ENCODE peak calls at places on chromosome 7, in six cellular contexts. One of them, this sample, is unnamed.

GRCh38 chr7:75716992-75717626 is 21.6 kb downstream of the HIP1 start:
- DNase-seq in left lung: no peak
- DNase-seq in brain microvascular endothelial cell: peak; percentile 42
- DNase-seq in pancreas: no peak
- DNase-seq in upper lobe of right lung: no peak
- DNase-seq in aorta: peak; percentile 42
- DNase-seq in this sample: no peak

GRCh38 chr7:150631084-150631824 is 931 bp downstream of the GIMAP6 start:
- DNase-seq in left lung: no peak
- DNase-seq in brain microvascular endothelial cell: no peak
- DNase-seq in pancreas: no peak
- DNase-seq in upper lobe of right lung: no peak
- DNase-seq in aorta: no peak
- DNase-seq in this sample: no peak

GRCh38 chr7:112038353-112038752 is 167.8 kb downstream of the DOCK4 start:
- DNase-seq in left lung: no peak
- DNase-seq in brain microvascular endothelial cell: no peak
- DNase-seq in pancreas: no peak
- DNase-seq in upper lobe of right lung: no peak
- DNase-seq in aorta: no peak
- DNase-seq in this sample: no peak

GRCh38 chr7:106384373-106384772 is 99.6 kb upstream of the NAMPT start:
- DNase-seq in left lung: no peak
- DNase-seq in brain microvascular endothelial cell: no peak
- DNase-seq in pancreas: no peak
- DNase-seq in upper lobe of right lung: no peak
- DNase-seq in aorta: no peak
- DNase-seq in this sample: no peak

GRCh38 chr7:108134486-108134885 is 4.3 kb upstream of the LAMB4 start:
- DNase-seq in left lung: no peak
- DNase-seq in brain microvascular endothelial cell: no peak
- DNase-seq in pancreas: no peak
- DNase-seq in upper lobe of right lung: no peak
- DNase-seq in aorta: no peak
- DNase-seq in this sample: no peak

GRCh38 chr7:114173170-114173569 is 241.4 kb upstream of the FOXP2 start:
- DNase-seq in left lung: no peak
- DNase-seq in brain microvascular endothelial cell: no peak
- DNase-seq in pancreas: no peak
- DNase-seq in upper lobe of right lung: no peak
- DNase-seq in aorta: no peak
- DNase-seq in this sample: no peak

GRCh38 chr7:155965010-155965409 is 152.7 kb upstream of the SHH start:
- DNase-seq in left lung: no peak
- DNase-seq in brain microvascular endothelial cell: peak; percentile 22
- DNase-seq in pancreas: no peak
- DNase-seq in upper lobe of right lung: no peak
- DNase-seq in aorta: no peak
- DNase-seq in this sample: peak; percentile 25

GRCh38 chr7:66522518-66522917 is 106.2 kb upstream of the KCTD7 start:
- DNase-seq in left lung: no peak
- DNase-seq in brain microvascular endothelial cell: no peak
- DNase-seq in pancreas: no peak
- DNase-seq in upper lobe of right lung: no peak
- DNase-seq in aorta: no peak
- DNase-seq in this sample: no peak

GRCh38 chr7:31788445-31788844 is 101.4 kb downstream of the PPP1R17 start:
- DNase-seq in left lung: no peak
- DNase-seq in brain microvascular endothelial cell: no peak
- DNase-seq in pancreas: no peak
- DNase-seq in upper lobe of right lung: no peak
- DNase-seq in aorta: no peak
- DNase-seq in this sample: no peak

GRCh38 chr7:75575488-75576112 is 83.5 kb downstream of the SPDYE5 start:
- DNase-seq in left lung: no peak
- DNase-seq in brain microvascular endothelial cell: no peak
- DNase-seq in pancreas: no peak
- DNase-seq in upper lobe of right lung: no peak
- DNase-seq in aorta: no peak
- DNase-seq in this sample: no peak

GRCh38 chr7:34839645-34840044 is 181.6 kb downstream of the NPSR1 start:
- DNase-seq in left lung: no peak
- DNase-seq in brain microvascular endothelial cell: no peak
- DNase-seq in pancreas: no peak
- DNase-seq in upper lobe of right lung: no peak
- DNase-seq in aorta: no peak
- DNase-seq in this sample: no peak

GRCh38 chr7:91554893-91555292 is 290.7 kb downstream of the FZD1 start:
- DNase-seq in left lung: no peak
- DNase-seq in brain microvascular endothelial cell: no peak
- DNase-seq in pancreas: no peak
- DNase-seq in upper lobe of right lung: no peak
- DNase-seq in aorta: no peak
- DNase-seq in this sample: no peak

GRCh38 chr7:98974906-98975816 is 96.8 kb downstream of the TRRAP start:
- DNase-seq in left lung: no peak
- DNase-seq in brain microvascular endothelial cell: no peak
- DNase-seq in pancreas: no peak
- DNase-seq in upper lobe of right lung: no peak
- DNase-seq in aorta: no peak
- DNase-seq in this sample: no peak

GRCh38 chr7:128911441-128912031 is 1.0 kb upstream of the KCP start:
- DNase-seq in left lung: no peak
- DNase-seq in brain microvascular endothelial cell: no peak
- DNase-seq in pancreas: peak; percentile 53
- DNase-seq in upper lobe of right lung: peak; percentile 57
- DNase-seq in aorta: no peak
- DNase-seq in this sample: peak; percentile 67

GRCh38 chr7:867001-867405 is 9.4 kb upstream of the GET4 start:
- DNase-seq in left lung: no peak
- DNase-seq in brain microvascular endothelial cell: peak; percentile 83
- DNase-seq in pancreas: peak; percentile 77
- DNase-seq in upper lobe of right lung: no peak
- DNase-seq in aorta: peak; percentile 89
- DNase-seq in this sample: peak; percentile 93

GRCh38 chr7:92809397-92810241 is 26.8 kb downstream of the CDK6 start:
- DNase-seq in left lung: peak; percentile 56
- DNase-seq in brain microvascular endothelial cell: peak; percentile 95
- DNase-seq in pancreas: no peak
- DNase-seq in upper lobe of right lung: no peak
- DNase-seq in aorta: peak; percentile 58
- DNase-seq in this sample: peak; percentile 79

GRCh38 chr7:105423987-105424386 is 35.3 kb upstream of the SRPK2 start:
- DNase-seq in left lung: no peak
- DNase-seq in brain microvascular endothelial cell: no peak
- DNase-seq in pancreas: no peak
- DNase-seq in upper lobe of right lung: no peak
- DNase-seq in aorta: no peak
- DNase-seq in this sample: no peak

GRCh38 chr7:23713285-23714235 is 3.5 kb downstream of the STK31 start:
- DNase-seq in left lung: no peak
- DNase-seq in brain microvascular endothelial cell: peak; percentile 75
- DNase-seq in pancreas: no peak
- DNase-seq in upper lobe of right lung: no peak
- DNase-seq in aorta: no peak
- DNase-seq in this sample: no peak

GRCh38 chr7:155885162-155886160 is 73.2 kb upstream of the SHH start:
- DNase-seq in left lung: peak; percentile 46
- DNase-seq in brain microvascular endothelial cell: peak; percentile 87
- DNase-seq in pancreas: no peak
- DNase-seq in upper lobe of right lung: peak; percentile 50
- DNase-seq in aorta: no peak
- DNase-seq in this sample: peak; percentile 44

GRCh38 chr7:99976626-99977025 is 795 bp upstream of the AZGP1 start:
- DNase-seq in left lung: no peak
- DNase-seq in brain microvascular endothelial cell: no peak
- DNase-seq in pancreas: no peak
- DNase-seq in upper lobe of right lung: peak; percentile 54
- DNase-seq in aorta: no peak
- DNase-seq in this sample: no peak

GRCh38 chr7:8893761-8894160 is 460.4 kb downstream of the NXPH1 start:
- DNase-seq in left lung: no peak
- DNase-seq in brain microvascular endothelial cell: no peak
- DNase-seq in pancreas: no peak
- DNase-seq in upper lobe of right lung: no peak
- DNase-seq in aorta: no peak
- DNase-seq in this sample: no peak
- H3K27ac ChIP-seq in left lung: no peak overlapping the region
- H3K27ac ChIP-seq in brain microvascular endothelial cell: no peak overlapping the region
- H3K27ac ChIP-seq in pancreas: no peak overlapping the region
- H3K27ac ChIP-seq in upper lobe of right lung: no peak overlapping the region
- H3K27ac ChIP-seq in aorta: no peak overlapping the region
- H3K27ac ChIP-seq in this sample: no peak overlapping the region

DNA sequence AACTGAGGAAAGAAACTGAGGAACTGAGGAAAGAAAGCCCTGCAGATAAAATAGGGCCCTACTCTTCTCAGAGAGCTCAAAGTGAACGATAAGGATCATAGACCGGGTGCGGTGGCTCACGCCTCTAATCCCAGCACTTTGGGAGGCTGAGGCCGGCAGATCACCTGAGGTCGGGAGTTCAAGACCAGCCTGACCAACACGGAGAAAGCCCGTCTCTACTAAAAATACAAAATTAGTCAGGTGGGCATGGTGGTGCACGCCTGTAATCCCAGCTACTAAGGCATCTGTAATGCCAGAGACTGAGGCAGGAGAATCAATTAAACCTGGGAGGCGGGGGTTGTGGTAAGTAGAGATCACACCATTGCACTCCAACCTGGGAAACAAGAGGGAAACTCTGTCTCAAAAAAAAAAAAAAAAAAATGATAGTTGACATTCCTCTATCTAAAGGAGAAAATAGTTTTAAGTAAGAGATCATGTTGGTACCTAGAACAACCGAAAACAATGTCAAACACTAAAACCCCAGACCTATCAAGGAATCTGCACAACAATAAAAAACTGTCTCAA is 2.5 kb downstream of the MKRN1 start:
- DNase-seq in left lung: no peak
- DNase-seq in brain microvascular endothelial cell: no peak
- DNase-seq in pancreas: no peak
- DNase-seq in upper lobe of right lung: no peak
- DNase-seq in aorta: no peak
- DNase-seq in this sample: no peak
- H3K4me3 ChIP-seq in left lung: no peak overlapping the region
- H3K4me3 ChIP-seq in brain microvascular endothelial cell: no peak overlapping the region
- H3K4me3 ChIP-seq in pancreas: no peak overlapping the region
- H3K4me3 ChIP-seq in upper lobe of right lung: peak overlapping the region; percentile 97
- H3K4me3 ChIP-seq in aorta: no peak overlapping the region
- H3K4me3 ChIP-seq in this sample: no peak overlapping the region

GRCh38 chr7:127667017-127667670 is 15.2 kb downstream of the SND1 start:
- DNase-seq in left lung: no peak
- DNase-seq in brain microvascular endothelial cell: no peak
- DNase-seq in pancreas: no peak
- DNase-seq in upper lobe of right lung: no peak
- DNase-seq in aorta: no peak
- DNase-seq in this sample: no peak

GRCh38 chr7:127667751-127668530 is 15.9 kb downstream of the SND1 start:
- DNase-seq in left lung: no peak
- DNase-seq in brain microvascular endothelial cell: no peak
- DNase-seq in pancreas: no peak
- DNase-seq in upper lobe of right lung: no peak
- DNase-seq in aorta: no peak
- DNase-seq in this sample: no peak

GRCh38 chr7:127673902-127674301 is 21.9 kb downstream of the SND1 start:
- DNase-seq in left lung: no peak
- DNase-seq in brain microvascular endothelial cell: no peak
- DNase-seq in pancreas: no peak
- DNase-seq in upper lobe of right lung: no peak
- DNase-seq in aorta: no peak
- DNase-seq in this sample: no peak

GRCh38 chr7:127674361-127674760 is 22.4 kb downstream of the SND1 start:
- DNase-seq in left lung: no peak
- DNase-seq in brain microvascular endothelial cell: no peak
- DNase-seq in pancreas: no peak
- DNase-seq in upper lobe of right lung: no peak
- DNase-seq in aorta: no peak
- DNase-seq in this sample: no peak

DNA sequence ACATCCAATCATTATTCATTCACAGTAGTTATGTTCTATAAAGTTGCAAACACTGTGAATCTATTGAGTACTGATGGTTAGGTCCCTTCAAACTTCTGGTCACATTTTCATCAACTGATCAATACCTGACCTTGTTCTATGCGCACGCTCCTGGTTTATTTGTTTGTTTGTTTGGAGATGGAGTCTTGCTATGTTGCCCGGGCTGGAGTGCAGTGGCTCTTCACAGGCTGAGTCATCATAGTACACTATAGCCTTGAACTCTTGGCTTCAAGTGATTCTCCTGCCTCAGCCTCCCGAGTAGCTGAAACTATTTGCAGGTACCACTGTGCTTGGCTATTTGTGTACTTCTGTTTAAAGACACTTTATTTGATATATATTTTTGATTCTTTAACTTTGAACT is 19.3 kb downstream of the SND1 start:
- DNase-seq in left lung: no peak
- DNase-seq in brain microvascular endothelial cell: no peak
- DNase-seq in pancreas: no peak
- DNase-seq in upper lobe of right lung: no peak
- DNase-seq in aorta: no peak
- DNase-seq in this sample: no peak
- H3K36me3 ChIP-seq in left lung: peaks cover 16% of the 10 kb centered on the region
- H3K36me3 ChIP-seq in brain microvascular endothelial cell: peaks cover 3% of the 10 kb centered on the region
- H3K36me3 ChIP-seq in pancreas: no peaks in the 10 kb centered on the region
- H3K36me3 ChIP-seq in upper lobe of right lung: no peaks in the 10 kb centered on the region
- H3K36me3 ChIP-seq in aorta: peaks cover 2% of the 10 kb centered on the region
- H3K36me3 ChIP-seq in this sample: no peaks in the 10 kb centered on the region

DNA sequence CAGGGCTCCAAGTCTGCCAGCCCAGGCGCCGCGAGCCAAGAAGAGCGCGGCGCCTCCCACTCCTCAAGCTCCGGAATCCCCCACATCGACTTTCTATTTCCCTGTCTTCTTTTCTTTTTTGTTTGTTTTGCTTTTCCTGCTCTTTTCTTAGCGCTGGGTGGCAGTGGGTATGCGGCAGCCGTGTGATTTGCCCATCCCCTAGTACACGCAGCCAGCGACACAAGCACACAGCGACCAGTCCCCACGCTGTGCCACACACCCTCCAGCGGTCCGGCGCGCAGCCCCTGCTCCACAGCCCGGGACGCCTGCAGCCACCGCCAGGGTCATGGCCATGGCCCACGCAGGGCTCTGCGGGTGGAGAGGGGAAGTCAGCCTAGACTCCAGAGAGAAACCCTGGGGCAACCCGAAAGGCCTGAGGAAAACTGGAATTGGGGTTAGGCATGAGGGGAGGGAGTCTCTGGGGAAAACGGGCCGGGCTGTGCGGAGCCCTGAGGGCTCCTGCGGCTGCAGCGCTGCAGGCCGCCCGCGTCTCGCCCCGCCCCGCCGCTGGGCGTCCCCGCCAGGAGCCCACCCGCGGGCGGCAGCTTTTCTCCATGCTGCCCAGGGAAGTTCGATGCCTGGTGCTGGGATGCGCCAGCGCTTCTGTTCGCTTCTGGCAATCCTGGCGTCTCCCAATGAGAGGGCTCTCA is 2.5 kb downstream of the CHRM2 start:
- DNase-seq in left lung: peak; percentile 30
- DNase-seq in brain microvascular endothelial cell: no peak
- DNase-seq in pancreas: peak; percentile 56
- DNase-seq in upper lobe of right lung: peak; percentile 48
- DNase-seq in aorta: peak; percentile 39
- DNase-seq in this sample: peak; percentile 64
- H3K27ac ChIP-seq in left lung: no peak overlapping the region
- H3K27ac ChIP-seq in brain microvascular endothelial cell: no peak overlapping the region
- H3K27ac ChIP-seq in pancreas: no peak overlapping the region
- H3K27ac ChIP-seq in upper lobe of right lung: no peak overlapping the region
- H3K27ac ChIP-seq in aorta: no peak overlapping the region
- H3K27ac ChIP-seq in this sample: no peak overlapping the region

This sample was measured in sigmoid colon.